ENCODE peak calls at places on chromosomes 13 and 19, in ten cellular contexts. L, N, C, I, U, H, Y, Q, T and G are unnamed samples.

GRCh38 chr13:35927554-35927953 is 203.6 kb downstream of the DCLK1 start:
- DNase-seq in Y (no peak), L (peak; percentile 65), Q (peak; percentile 19), I (no peak), T (no peak), N (no peak), U (no peak), H (no peak), C (no peak), G (no peak)

GRCh38 chr19:13160557-13160956 is 10.3 kb downstream of the IER2 start:
- DNase-seq in L (peak; percentile 83), Q (no peak), U (peak; percentile 63), T (no peak), C (no peak), Y (no peak), H (no peak), N (no peak), I (no peak), G (no peak)

GRCh38 chr19:7916137-7916907 is 1.7 kb downstream of the TGFBR3L start:
- DNase-seq in N (peak; percentile 42), Q (peak; percentile 69), Y (no peak), L (no peak), T (peak; percentile 82), C (peak; percentile 50), I (peak; percentile 73), H (peak; percentile 50), U (peak; percentile 42), G (peak; percentile 54)

GRCh38 chr19:47756953-47757608 is 11.7 kb downstream of the NOP53 start:
- DNase-seq in I (no peak), N (no peak), Y (no peak), C (no peak), U (no peak), H (peak; percentile 69), Q (no peak), L (no peak), T (no peak), G (no peak)

GRCh38 chr19:5691205-5691929 is 1.3 kb downstream of the RPL36 start:
- DNase-seq in L (no peak), H (peak; percentile 78), T (peak; percentile 88), U (peak; percentile 48), I (peak; percentile 65), Q (peak; percentile 72), N (peak; percentile 66), Y (no peak), C (peak; percentile 36), G (no peak)

GRCh38 chr19:14563989-14564650 is 7.7 kb downstream of the NDUFB7 start:
- DNase-seq in N (no peak), C (peak; percentile 44), U (peak; percentile 54), I (no peak), T (peak; percentile 80), L (peak; percentile 40), Y (no peak), Q (peak; percentile 73), H (no peak), G (peak; percentile 83)

GRCh38 chr19:2542341-2543069 is 66.6 kb downstream of the GADD45B start:
- DNase-seq in T (peak; percentile 38), Q (no peak), H (peak; percentile 34), U (no peak), L (no peak), I (no peak), Y (no peak), C (no peak), N (no peak), G (no peak)

GRCh38 chr19:51724543-51724942 is 752 bp upstream of the HAS1 start:
- DNase-seq in N (no peak), U (no peak), I (no peak), Y (no peak), Q (no peak), H (no peak), L (no peak), C (no peak), T (no peak), G (no peak)

GRCh38 chr19:45130888-45131615 is 29.7 kb downstream of the NKPD1 start:
- DNase-seq in I (no peak), H (no peak), U (peak; percentile 58), L (peak; percentile 61), Y (no peak), T (no peak), N (peak; percentile 63), Q (peak; percentile 43), C (no peak), G (no peak)

GRCh38 chr13:41597348-41598041 is 140.1 kb downstream of the RGCC start:
- DNase-seq in H (no peak), N (no peak), L (no peak), I (no peak), Q (no peak), Y (no peak), C (no peak), T (no peak), U (no peak), G (no peak)

GRCh38 chr19:13024126-13024957 is 29.1 kb downstream of the NFIX start:
- DNase-seq in Q (no peak), U (peak; percentile 55), L (no peak), N (no peak), Y (no peak), C (no peak), H (no peak), I (no peak), T (no peak), G (no peak)

GRCh38 chr19:45716314-45717130 is 14.2 kb downstream of the FBXO46 start:
- DNase-seq in C (peak; percentile 19), I (no peak), Y (no peak), H (peak; percentile 51), L (peak; percentile 59), U (peak; percentile 44), Q (no peak), T (no peak), N (no peak), G (no peak)

GRCh38 chr13:80235559-80236296 is 105.2 kb downstream of the SPRY2 start:
- DNase-seq in I (no peak), T (no peak), N (no peak), L (peak; percentile 74), C (no peak), Q (peak; percentile 92), U (peak; percentile 85), Y (no peak), H (peak; percentile 17), G (no peak)

GRCh38 chr19:18093439-18094161 is 4.0 kb upstream of the MAST3 start:
- DNase-seq in C (no peak), I (no peak), T (peak; percentile 9), H (no peak), U (peak; percentile 41), Q (peak; percentile 54), Y (no peak), L (peak; percentile 50), N (no peak), G (peak; percentile 45)

GRCh38 chr13:50379584-50379983 is 364.3 kb downstream of the KCNRG start:
- DNase-seq in L (no peak), C (no peak), I (no peak), U (no peak), Y (no peak), T (no peak), Q (no peak), N (no peak), H (no peak), G (no peak)

GRCh38 chr19:38893341-38893771 is 6.1 kb downstream of the SIRT2 start:
- DNase-seq in C (no peak), H (no peak), T (no peak), Q (no peak), N (no peak), L (no peak), I (no peak), Y (no peak), U (no peak), G (peak; percentile 42)
- H3K27ac ChIP-seq in C (no peak overlapping the region), H (no peak overlapping the region), T (no peak overlapping the region), Q (no peak overlapping the region), N (no peak overlapping the region), L (no peak overlapping the region), I (no peak overlapping the region), Y (no peak overlapping the region), U (no peak overlapping the region), G (peak overlapping the region; percentile 29)

GRCh38 chr19:40445945-40446784 is 2.0 kb upstream of the SERTAD3 start:
- DNase-seq in H (peak; percentile 60), Q (peak; percentile 30), I (no peak), Y (no peak), U (peak; percentile 55), L (no peak), N (no peak), C (no peak), T (no peak), G (peak; percentile 59)
- H3K27ac ChIP-seq in H (peak overlapping the region; percentile 99), Q (peak overlapping the region; percentile 96), I (peak overlapping the region; percentile 98), Y (peak overlapping the region; percentile 100), U (peak overlapping the region; percentile 44), L (no peak overlapping the region), N (peak overlapping the region; percentile 98), C (no peak overlapping the region), T (no peak overlapping the region), G (no peak overlapping the region)

DNA sequence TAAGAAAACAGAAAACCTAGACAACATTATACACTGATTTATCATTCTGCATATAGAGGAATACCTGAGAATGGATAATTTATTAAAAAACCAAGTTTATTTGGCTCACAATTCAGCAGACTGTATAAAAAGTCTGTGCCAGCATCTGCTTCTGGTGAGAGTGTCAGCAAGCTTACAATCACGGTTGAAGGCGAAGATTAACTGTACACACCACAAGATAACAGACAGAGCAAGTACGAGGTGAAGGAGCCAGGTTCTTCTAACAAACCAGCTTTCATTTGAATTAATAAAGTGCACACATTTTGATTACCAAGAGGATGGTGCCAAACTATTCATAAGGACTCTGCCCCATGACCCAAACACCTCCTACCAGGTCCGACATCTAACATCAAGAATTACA is 28.8 kb downstream of the ZNF91 start:
- DNase-seq in U (no peak), C (no peak), I (no peak), L (no peak), Q (no peak), N (no peak), T (no peak), H (no peak), Y (no peak), G (no peak)
- H3K27ac ChIP-seq in U (no peak overlapping the region), C (no peak overlapping the region), I (no peak overlapping the region), L (no peak overlapping the region), Q (no peak overlapping the region), N (no peak overlapping the region), T (no peak overlapping the region), H (no peak overlapping the region), Y (no peak overlapping the region), G (no peak overlapping the region)

DNA sequence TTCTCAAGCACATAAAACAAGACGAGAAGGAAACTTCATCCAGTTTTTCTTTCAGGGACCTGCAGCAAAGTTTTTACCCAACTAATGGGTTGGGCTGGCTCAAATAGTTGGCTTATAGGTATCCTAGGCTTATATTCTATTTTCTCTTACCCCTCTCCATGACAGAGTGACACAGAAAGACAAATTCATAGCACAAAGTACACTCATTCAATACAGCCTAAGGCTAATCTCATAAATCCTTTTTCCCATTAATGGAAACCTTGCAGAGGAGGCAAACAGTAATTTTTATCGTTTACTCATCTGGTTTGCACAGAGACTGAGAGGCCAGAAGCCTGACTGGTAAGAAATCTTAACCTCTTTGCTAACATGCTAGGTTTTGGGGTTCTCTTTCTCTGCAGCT is 1589.9 kb downstream of the SLITRK1 start:
- DNase-seq in T (no peak), C (no peak), L (no peak), Q (no peak), H (no peak), Y (no peak), I (no peak), U (peak; percentile 41), N (no peak), G (no peak)
- H3K27ac ChIP-seq in T (no peak overlapping the region), C (no peak overlapping the region), L (no peak overlapping the region), Q (no peak overlapping the region), H (no peak overlapping the region), Y (no peak overlapping the region), I (no peak overlapping the region), U (no peak overlapping the region), N (no peak overlapping the region), G (no peak overlapping the region)

GRCh38 chr19:11964496-11964857 is 363 bp upstream of the ZNF763 start:
- DNase-seq in C (no peak), Q (no peak), H (no peak), T (no peak), L (no peak), I (no peak), Y (no peak), U (no peak), N (no peak), G (peak; percentile 72)
- H3K27ac ChIP-seq in C (peak overlapping the region; percentile 80), Q (no peak overlapping the region), H (peak overlapping the region; percentile 94), T (peak overlapping the region; percentile 95), L (no peak overlapping the region), I (peak overlapping the region; percentile 91), Y (peak overlapping the region; percentile 92), U (no peak overlapping the region), N (peak overlapping the region; percentile 97), G (peak overlapping the region; percentile 65)